ENCODE peak calls at places on chromosome 12, in four cellular contexts. C, I, W and H are unnamed samples.

GRCh38 chr12:99529966-99530365 is 117.6 kb upstream of the GARIN6 start:
- DNase-seq in C (peak), W (peak), I (no peak), H (no peak)

GRCh38 chr12:48973992-48974673 is 2.6 kb upstream of the WNT10B start:
- DNase-seq in I (peak), C (peak), W (no peak), H (peak)

GRCh38 chr12:617304-617915 is 45.8 kb downstream of the NINJ2 start:
- DNase-seq in W (no peak), I (peak), C (peak), H (no peak)

GRCh38 chr12:59615392-59616165 is 19.8 kb downstream of the SLC16A7 start:
- DNase-seq in W (no peak), I (no peak), C (no peak), H (no peak)

GRCh38 chr12:93766802-93767523 is 89.8 kb downstream of the CRADD start:
- DNase-seq in I (peak), C (peak), W (no peak), H (no peak)

GRCh38 chr12:124509676-124510300 is 57.6 kb downstream of the NCOR2 start:
- DNase-seq in C (peak), W (no peak), I (no peak), H (peak)

GRCh38 chr12:113214938-113215400 is 6.3 kb upstream of the TPCN1 start:
- DNase-seq in W (peak), I (peak), C (peak), H (no peak)

GRCh38 chr12:68455676-68456345 is 123.6 kb upstream of the MDM1 start:
- DNase-seq in W (no peak), C (peak), I (peak), H (no peak)

GRCh38 chr12:47779301-47779942 is 6.4 kb downstream of the SLC48A1 start:
- DNase-seq in W (peak), I (peak), C (peak), H (peak)

GRCh38 chr12:6614513-6615177 is 7.5 kb upstream of the CHD4 start:
- DNase-seq in W (no peak), I (no peak), C (no peak), H (no peak)

GRCh38 chr12:70110085-70110484 is 133.1 kb upstream of the CNOT2 start:
- DNase-seq in I (no peak), C (no peak), W (no peak), H (no peak)

GRCh38 chr12:91502208-91502607 is 319.6 kb upstream of the DCN start:
- DNase-seq in C (no peak), I (no peak), W (no peak), H (no peak)

GRCh38 chr12:5494343-5494742 is 62.4 kb downstream of the NTF3 start:
- DNase-seq in I (no peak), W (no peak), C (no peak), H (no peak)

GRCh38 chr12:122457627-122458026 is 35.2 kb upstream of the CLIP1 start:
- DNase-seq in I (no peak), C (no peak), W (no peak), H (no peak)

GRCh38 chr12:116213014-116213413 is 64.5 kb downstream of the MED13L start:
- DNase-seq in W (no peak), C (no peak), I (no peak), H (no peak)

GRCh38 chr12:107564946-107565345 is 120.7 kb upstream of the PWP1 start:
- DNase-seq in C (peak), W (no peak), I (no peak), H (peak)

GRCh38 chr12:3607039-3607719 is 116.2 kb downstream of the PRMT8 start:
- DNase-seq in W (no peak), C (no peak), I (no peak), H (no peak)

GRCh38 chr12:3606101-3606500 is 115.1 kb downstream of the PRMT8 start:
- DNase-seq in W (no peak), C (no peak), I (no peak), H (no peak)

GRCh38 chr12:3604750-3605638 is 114.0 kb downstream of the PRMT8 start:
- DNase-seq in W (no peak), C (no peak), I (peak), H (no peak)

GRCh38 chr12:3604281-3604680 is 113.3 kb downstream of the PRMT8 start:
- DNase-seq in I (no peak), W (no peak), C (no peak), H (no peak)

DNA sequence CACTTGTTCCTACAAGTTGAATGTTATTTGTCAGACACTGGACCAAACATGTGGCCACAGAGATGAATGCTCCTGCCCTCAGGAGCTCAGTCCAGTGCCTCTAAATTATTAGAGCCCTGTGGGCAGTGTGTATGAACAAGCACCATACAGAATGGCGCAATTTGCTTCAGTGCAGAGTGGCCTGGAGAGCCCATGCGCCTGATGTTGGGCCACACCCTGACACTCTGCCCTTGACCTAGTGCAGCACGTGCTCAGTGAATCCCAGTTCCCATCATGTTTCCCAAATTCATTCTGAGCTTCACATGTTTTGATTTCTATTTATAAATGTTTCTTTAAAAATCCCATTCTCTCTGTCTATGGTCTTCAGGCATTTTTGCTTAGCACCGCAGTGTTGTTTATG is 116.8 kb downstream of the PRMT8 start:
- DNase-seq in C (no peak), W (no peak), I (no peak), H (no peak)
- TF ChIP-seq FOS in C (no peak), W (no peak), I (no peak), H (no peak)

GRCh38 chr12:108728820-108729611 is 2.3 kb downstream of the CORO1C start:
- DNase-seq in C (peak), W (no peak), I (peak), H (no peak)
- TF ChIP-seq FOS in C (no peak), W (no peak), I (no peak), H (no peak)

GRCh38 chr12:58008658-58009057 is 67.3 kb downstream of the ATP23 start:
- DNase-seq in W (no peak), I (peak), C (no peak), H (no peak)
- TF ChIP-seq FOS in W (no peak), I (no peak), C (no peak), H (no peak)

DNA sequence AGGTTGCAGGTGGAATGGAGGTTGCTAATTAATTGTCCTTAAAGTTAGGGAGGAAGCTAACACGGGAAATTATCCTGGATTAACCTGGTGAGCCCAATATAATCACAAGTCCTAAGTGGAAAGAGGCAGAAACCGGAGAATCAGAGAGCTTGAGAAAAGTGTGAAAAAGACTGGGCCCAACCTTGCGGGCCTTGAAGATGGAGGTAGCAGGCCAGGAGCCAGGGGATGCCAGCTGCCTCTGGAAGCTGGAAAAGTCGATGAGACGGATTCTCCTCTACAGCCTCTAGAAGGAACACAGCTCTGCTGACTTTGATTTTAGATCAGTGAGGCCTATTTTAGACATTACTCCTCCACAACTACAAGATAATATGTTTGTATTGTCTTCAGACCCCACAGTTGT is 2.1 kb downstream of the SDR9C7 start:
- DNase-seq in I (no peak), W (no peak), C (no peak), H (no peak)
- TF ChIP-seq FOS in I (no peak), W (no peak), C (no peak), H (no peak)

DNA sequence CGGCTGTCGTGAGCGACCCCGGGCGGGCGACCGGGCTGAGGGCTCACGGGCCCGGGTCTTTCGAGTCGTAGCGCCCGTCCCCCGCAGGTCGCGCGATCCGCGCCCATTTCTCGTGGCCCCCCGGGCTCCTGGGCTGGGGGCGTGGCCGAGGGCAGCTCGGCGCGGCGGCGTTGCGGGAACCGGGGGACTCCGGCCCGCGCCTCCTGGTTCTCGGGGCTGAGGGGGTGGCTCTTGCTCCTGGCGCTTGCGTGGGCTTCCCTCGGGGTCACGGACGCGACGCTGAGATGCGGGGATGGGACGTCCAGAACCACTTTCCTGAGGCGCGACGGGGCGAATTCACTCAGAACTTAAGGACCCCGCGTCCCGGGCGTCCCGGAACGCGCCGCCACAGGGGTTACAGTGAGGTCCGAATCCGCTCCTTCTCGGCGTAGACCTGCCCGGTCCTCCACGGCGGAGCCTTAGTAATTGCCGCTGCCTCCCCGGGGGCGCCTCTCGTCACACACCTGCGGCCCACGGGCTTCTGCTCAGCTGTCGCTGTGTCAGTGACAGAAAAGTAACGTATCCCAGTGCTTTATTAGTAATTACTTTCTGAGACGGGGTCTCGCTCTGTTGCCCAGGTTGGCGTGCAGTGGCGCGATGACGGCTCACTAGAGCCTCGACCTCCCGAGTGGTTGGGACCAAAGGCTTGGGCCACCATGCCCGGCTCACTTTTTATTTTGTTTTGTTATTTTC is 606 bp downstream of the EP400 start:
- DNase-seq in I (peak), C (no peak), W (no peak), H (peak)
- TF ChIP-seq FOS in I (no peak), C (no peak), W (no peak), H (no peak)

GRCh38 chr12:130680451-130680990 is 35.6 kb downstream of the RIMBP2 start:
- DNase-seq in W (no peak), I (no peak), C (no peak), H (no peak)
- TF ChIP-seq FOS in W (no peak), I (no peak), C (no peak), H (no peak)